ENCODE peak calls at places on chromosomes 13 and 19, in five cellular contexts. O is HFFc6, K is NCI-H2171, U is AG08396, J is uterus. M is an unnamed sample.

GRCh38 chr19:28956421-28956820 is 256.5 kb downstream of the UQCRFS1 start:
- DNase-seq in O (no peak), K (no peak), U (no peak), J (no peak), M (no peak)

GRCh38 chr19:47729799-47730520 is 15.4 kb upstream of the NOP53 start:
- DNase-seq in O (no peak), K (peak; percentile 46), U (no peak), J (peak; percentile 79), M (no peak)

GRCh38 chr19:44648536-44649370 is 5.0 kb downstream of the PVR start:
- DNase-seq in O (peak; percentile 19), K (no peak), U (peak; percentile 73), J (no peak), M (no peak)

GRCh38 chr13:82717249-82717648 is 1165.0 kb downstream of the SLITRK1 start:
- DNase-seq in O (peak; percentile 67), K (no peak), U (peak; percentile 2), J (no peak), M (no peak)

GRCh38 chr13:101730420-101731000 is 278.0 kb downstream of the ITGBL1 start:
- DNase-seq in O (no peak), K (no peak), U (no peak), J (no peak), M (no peak)

GRCh38 chr13:74372511-74372910 is 238.3 kb upstream of the KLF12 start:
- DNase-seq in O (no peak), K (no peak), U (no peak), J (no peak), M (no peak)

GRCh38 chr19:53898166-53898565 is 10.9 kb upstream of the CACNG7 start:
- DNase-seq in O (no peak), K (no peak), U (no peak), J (no peak), M (no peak)

GRCh38 chr13:28204690-28205443 is 66.5 kb downstream of the PAN3 start:
- DNase-seq in O (no peak), K (no peak), U (no peak), J (no peak), M (no peak)

GRCh38 chr13:31352467-31352866 is 152.7 kb downstream of the B3GLCT start:
- DNase-seq in O (no peak), K (no peak), U (no peak), J (no peak), M (no peak)

GRCh38 chr19:50288954-50289353 is 40.2 kb downstream of the KCNC3 start:
- DNase-seq in O (no peak), K (no peak), U (no peak), J (no peak), M (no peak)

M was measured in T-helper 22 cell.